ENCODE peak calls at places on chromosomes 16 and 17, in six cellular contexts. T is activated CD8-positive, alpha-beta memory T cell treated with anti-CD3 and anti-CD28 coated beads, Interleukin-2, amount 50 U/mL, for 48 hours; C is CD8-positive, alpha-beta T cell; I is NCI-H1436; E is kidney tubule cell; M is NCI-H774. Y is an unnamed sample.

GRCh38 chr17:8436169-8436932 is 667 bp downstream of the NDEL1 start:
- DNase-seq in T (peak), I (peak), M (no peak), C (peak), E (peak), Y (no peak)

GRCh38 chr17:37465058-37465616 is 24.6 kb upstream of the DUSP14 start:
- DNase-seq in T (no peak), C (no peak), M (no peak), I (no peak), E (peak), Y (no peak)

GRCh38 chr17:59388070-59388556 is 56.7 kb downstream of the YPEL2 start:
- DNase-seq in T (no peak), I (no peak), E (no peak), C (no peak), M (no peak), Y (no peak)

GRCh38 chr17:10787306-10788020 is 16.4 kb downstream of the TMEM238L start:
- DNase-seq in T (no peak), C (no peak), E (no peak), M (no peak), I (no peak), Y (no peak)

GRCh38 chr16:77767211-77767610 is 21.2 kb upstream of the VAT1L start:
- DNase-seq in M (no peak), C (no peak), I (no peak), T (no peak), E (no peak), Y (no peak)

GRCh38 chr16:56203052-56203451 is 11.8 kb downstream of the GNAO1 start:
- DNase-seq in I (peak), T (peak), E (peak), M (no peak), C (peak), Y (peak)

GRCh38 chr16:83952940-83953795 is at the start of gene OSGIN1:
- DNase-seq in T (peak), E (peak), I (peak), M (peak), C (peak), Y (peak)

GRCh38 chr17:2262146-2262587 is 41.4 kb downstream of the SMG6 start:
- DNase-seq in I (no peak), M (no peak), C (no peak), E (peak), T (no peak), Y (no peak)

GRCh38 chr16:87198328-87198731 is 118.9 kb downstream of the C16orf95 start:
- DNase-seq in I (no peak), M (no peak), E (no peak), C (no peak), T (no peak), Y (no peak)

GRCh38 chr17:43360376-43360738 is 38.4 kb upstream of the ARL4D start:
- DNase-seq in E (peak), I (peak), T (peak), M (peak), C (peak), Y (no peak)

GRCh38 chr17:7867881-7868329 is 10.1 kb downstream of the CYB5D1 start:
- DNase-seq in E (no peak), T (no peak), M (no peak), I (no peak), C (no peak), Y (no peak)

GRCh38 chr17:74840989-74841666 is 18.6 kb downstream of the GRIN2C start:
- DNase-seq in E (no peak), I (no peak), T (no peak), M (no peak), C (no peak), Y (no peak)

GRCh38 chr16:17555176-17555575 is 84.4 kb upstream of the XYLT1 start:
- DNase-seq in M (no peak), I (no peak), C (no peak), E (peak), T (no peak), Y (no peak)

GRCh38 chr16:280005-280421 is 378 bp upstream of the ARHGDIG start:
- DNase-seq in I (no peak), M (no peak), T (no peak), E (no peak), C (no peak), Y (no peak)

GRCh38 chr16:30985401-30986128 is 558 bp downstream of the HSD3B7 start:
- DNase-seq in I (peak), T (no peak), M (peak), C (no peak), E (peak), Y (no peak)

GRCh38 chr17:58400826-58401225 is 16.5 kb downstream of the RNF43 start:
- DNase-seq in C (no peak), T (no peak), I (no peak), E (no peak), M (no peak), Y (no peak)

GRCh38 chr17:38705803-38706624 is 941 bp downstream of the MLLT6 start:
- DNase-seq in M (peak), E (peak), C (no peak), T (peak), I (no peak), Y (no peak)

GRCh38 chr17:234163-235047 is 53.0 kb upstream of the DOC2B start:
- DNase-seq in C (no peak), M (no peak), T (no peak), I (no peak), E (no peak), Y (no peak)

GRCh38 chr17:82782657-82783207 is 30.9 kb downstream of the TBCD start:
- DNase-seq in I (no peak), C (no peak), T (no peak), M (no peak), E (no peak), Y (no peak)

GRCh38 chr16:54931757-54932660 is 1.3 kb downstream of the IRX5 start:
- DNase-seq in T (no peak), C (no peak), I (no peak), M (no peak), E (peak), Y (no peak)

GRCh38 chr17:19264681-19265080 is 27.5 kb downstream of the EPN2 start:
- DNase-seq in C (no peak), E (no peak), M (no peak), T (no peak), I (no peak), Y (no peak)

GRCh38 chr17:72648702-72649101 is 443.8 kb downstream of the SLC39A11 start:
- DNase-seq in E (no peak), C (no peak), I (no peak), M (no peak), T (no peak), Y (no peak)

GRCh38 chr17:19263621-19264010 is 26.4 kb downstream of the EPN2 start:
- DNase-seq in M (no peak), C (no peak), E (peak), I (no peak), T (no peak), Y (no peak)

Y was measured in GM18507.